ENCODE peak calls at places on chromosomes 13 and 19, in eight cellular contexts. One of them, this sample, is unnamed. For H3K4me1 and H3K36me3, the result is how much of the 10 kb centered on the place peaks cover.

GRCh38 chr19:6340493-6341201 is 7.2 kb upstream of the ACER1 start:
- DNase-seq in sigmoid colon: no peak
- DNase-seq in ascending aorta: no peak
- DNase-seq in left ventricle myocardium inferior: no peak
- DNase-seq in tibial nerve: no peak
- DNase-seq in fibroblast of lung: no peak
- DNase-seq in Peyer's patch: no peak
- DNase-seq in endodermal cell: peak
- DNase-seq in this sample: no peak

GRCh38 chr19:20558571-20558970 is 7.0 kb downstream of the ZNF737 start:
- DNase-seq in endodermal cell: no peak
- DNase-seq in tibial nerve: no peak
- DNase-seq in sigmoid colon: no peak
- DNase-seq in ascending aorta: no peak
- DNase-seq in Peyer's patch: no peak
- DNase-seq in fibroblast of lung: no peak
- DNase-seq in left ventricle myocardium inferior: no peak
- DNase-seq in this sample: no peak

GRCh38 chr13:109914111-109914510 is 127.7 kb upstream of the IRS2 start:
- DNase-seq in ascending aorta: no peak
- DNase-seq in Peyer's patch: no peak
- DNase-seq in sigmoid colon: no peak
- DNase-seq in left ventricle myocardium inferior: no peak
- DNase-seq in fibroblast of lung: no peak
- DNase-seq in tibial nerve: no peak
- DNase-seq in endodermal cell: no peak
- DNase-seq in this sample: no peak

GRCh38 chr19:2254052-2254872 is 2.0 kb downstream of the JSRP1 start:
- DNase-seq in sigmoid colon: no peak
- DNase-seq in left ventricle myocardium inferior: no peak
- DNase-seq in tibial nerve: no peak
- DNase-seq in ascending aorta: no peak
- DNase-seq in Peyer's patch: no peak
- DNase-seq in fibroblast of lung: peak
- DNase-seq in endodermal cell: peak
- DNase-seq in this sample: no peak

GRCh38 chr13:31204592-31204991 is 4.8 kb downstream of the B3GLCT start:
- DNase-seq in fibroblast of lung: peak
- DNase-seq in ascending aorta: no peak
- DNase-seq in left ventricle myocardium inferior: no peak
- DNase-seq in sigmoid colon: no peak
- DNase-seq in Peyer's patch: no peak
- DNase-seq in endodermal cell: no peak
- DNase-seq in tibial nerve: no peak
- DNase-seq in this sample: no peak

GRCh38 chr19:44649578-44650145 is 6.0 kb downstream of the PVR start:
- DNase-seq in tibial nerve: no peak
- DNase-seq in sigmoid colon: no peak
- DNase-seq in endodermal cell: no peak
- DNase-seq in Peyer's patch: no peak
- DNase-seq in ascending aorta: no peak
- DNase-seq in left ventricle myocardium inferior: no peak
- DNase-seq in fibroblast of lung: no peak
- DNase-seq in this sample: no peak

GRCh38 chr19:29303707-29304090 is 90.7 kb upstream of the UQCRFS1 start:
- DNase-seq in endodermal cell: no peak
- DNase-seq in tibial nerve: no peak
- DNase-seq in left ventricle myocardium inferior: no peak
- DNase-seq in fibroblast of lung: no peak
- DNase-seq in sigmoid colon: no peak
- DNase-seq in ascending aorta: no peak
- DNase-seq in Peyer's patch: no peak
- DNase-seq in this sample: no peak

GRCh38 chr19:56108447-56109195 is 12.5 kb downstream of the ZNF787 start:
- DNase-seq in endodermal cell: no peak
- DNase-seq in sigmoid colon: no peak
- DNase-seq in Peyer's patch: no peak
- DNase-seq in fibroblast of lung: no peak
- DNase-seq in left ventricle myocardium inferior: peak
- DNase-seq in ascending aorta: no peak
- DNase-seq in tibial nerve: no peak
- DNase-seq in this sample: no peak

GRCh38 chr19:13163609-13164364 is 13.6 kb downstream of the IER2 start:
- DNase-seq in sigmoid colon: peak
- DNase-seq in left ventricle myocardium inferior: peak
- DNase-seq in fibroblast of lung: peak
- DNase-seq in Peyer's patch: peak
- DNase-seq in ascending aorta: peak
- DNase-seq in endodermal cell: peak
- DNase-seq in tibial nerve: peak
- DNase-seq in this sample: peak

GRCh38 chr19:17579523-17580244 is 24.2 kb downstream of the COLGALT1 start:
- DNase-seq in sigmoid colon: no peak
- DNase-seq in endodermal cell: peak
- DNase-seq in left ventricle myocardium inferior: peak
- DNase-seq in tibial nerve: peak
- DNase-seq in Peyer's patch: peak
- DNase-seq in ascending aorta: no peak
- DNase-seq in fibroblast of lung: peak
- DNase-seq in this sample: peak

GRCh38 chr19:2573916-2574315 is 98.0 kb downstream of the GADD45B start:
- DNase-seq in left ventricle myocardium inferior: no peak
- DNase-seq in ascending aorta: peak
- DNase-seq in endodermal cell: no peak
- DNase-seq in tibial nerve: no peak
- DNase-seq in Peyer's patch: peak
- DNase-seq in fibroblast of lung: no peak
- DNase-seq in sigmoid colon: peak
- DNase-seq in this sample: no peak

GRCh38 chr13:50732712-50733111 is 110.8 kb downstream of the DLEU7 start:
- DNase-seq in left ventricle myocardium inferior: no peak
- DNase-seq in Peyer's patch: no peak
- DNase-seq in endodermal cell: no peak
- DNase-seq in tibial nerve: no peak
- DNase-seq in fibroblast of lung: peak
- DNase-seq in ascending aorta: no peak
- DNase-seq in sigmoid colon: no peak
- DNase-seq in this sample: no peak

GRCh38 chr19:29785955-29786589 is 25.7 kb upstream of the CCNE1 start:
- DNase-seq in sigmoid colon: no peak
- DNase-seq in ascending aorta: no peak
- DNase-seq in fibroblast of lung: no peak
- DNase-seq in endodermal cell: peak
- DNase-seq in left ventricle myocardium inferior: no peak
- DNase-seq in Peyer's patch: no peak
- DNase-seq in tibial nerve: no peak
- DNase-seq in this sample: no peak

GRCh38 chr13:29918845-29919244 is 68.4 kb upstream of the UBL3 start:
- DNase-seq in endodermal cell: no peak
- DNase-seq in ascending aorta: no peak
- DNase-seq in fibroblast of lung: peak
- DNase-seq in Peyer's patch: no peak
- DNase-seq in sigmoid colon: no peak
- DNase-seq in tibial nerve: no peak
- DNase-seq in left ventricle myocardium inferior: no peak
- DNase-seq in this sample: no peak

GRCh38 chr19:34226036-34226435 is 28.3 kb upstream of the GARRE1 start:
- DNase-seq in Peyer's patch: no peak
- DNase-seq in sigmoid colon: no peak
- DNase-seq in endodermal cell: no peak
- DNase-seq in ascending aorta: no peak
- DNase-seq in tibial nerve: no peak
- DNase-seq in fibroblast of lung: no peak
- DNase-seq in left ventricle myocardium inferior: no peak
- DNase-seq in this sample: no peak

GRCh38 chr13:32941368-32941767 is 74.9 kb upstream of the KL start:
- DNase-seq in endodermal cell: no peak
- DNase-seq in fibroblast of lung: no peak
- DNase-seq in sigmoid colon: no peak
- DNase-seq in left ventricle myocardium inferior: no peak
- DNase-seq in tibial nerve: no peak
- DNase-seq in Peyer's patch: no peak
- DNase-seq in ascending aorta: no peak
- DNase-seq in this sample: no peak

GRCh38 chr19:3179739-3180293 is 1.2 kb downstream of the S1PR4 start:
- DNase-seq in sigmoid colon: no peak
- DNase-seq in Peyer's patch: no peak
- DNase-seq in fibroblast of lung: no peak
- DNase-seq in left ventricle myocardium inferior: no peak
- DNase-seq in ascending aorta: no peak
- DNase-seq in tibial nerve: no peak
- DNase-seq in endodermal cell: no peak
- DNase-seq in this sample: peak

GRCh38 chr13:98564204-98564603 is 12.7 kb downstream of the STK24 start:
- DNase-seq in endodermal cell: no peak
- DNase-seq in left ventricle myocardium inferior: no peak
- DNase-seq in tibial nerve: no peak
- DNase-seq in ascending aorta: no peak
- DNase-seq in Peyer's patch: no peak
- DNase-seq in sigmoid colon: peak
- DNase-seq in fibroblast of lung: no peak
- DNase-seq in this sample: no peak

GRCh38 chr13:98565726-98566577 is 11.0 kb downstream of the STK24 start:
- DNase-seq in left ventricle myocardium inferior: peak
- DNase-seq in tibial nerve: no peak
- DNase-seq in Peyer's patch: no peak
- DNase-seq in endodermal cell: no peak
- DNase-seq in sigmoid colon: peak
- DNase-seq in fibroblast of lung: peak
- DNase-seq in ascending aorta: peak
- DNase-seq in this sample: peak

GRCh38 chr13:98570929-98571372 is 6.0 kb downstream of the STK24 start:
- DNase-seq in left ventricle myocardium inferior: no peak
- DNase-seq in endodermal cell: no peak
- DNase-seq in fibroblast of lung: peak
- DNase-seq in sigmoid colon: no peak
- DNase-seq in tibial nerve: no peak
- DNase-seq in Peyer's patch: peak
- DNase-seq in ascending aorta: no peak
- DNase-seq in this sample: no peak

GRCh38 chr13:98563071-98563470 is 13.8 kb downstream of the STK24 start:
- DNase-seq in endodermal cell: no peak
- DNase-seq in ascending aorta: no peak
- DNase-seq in Peyer's patch: peak
- DNase-seq in tibial nerve: no peak
- DNase-seq in left ventricle myocardium inferior: no peak
- DNase-seq in sigmoid colon: peak
- DNase-seq in fibroblast of lung: no peak
- DNase-seq in this sample: no peak

DNA sequence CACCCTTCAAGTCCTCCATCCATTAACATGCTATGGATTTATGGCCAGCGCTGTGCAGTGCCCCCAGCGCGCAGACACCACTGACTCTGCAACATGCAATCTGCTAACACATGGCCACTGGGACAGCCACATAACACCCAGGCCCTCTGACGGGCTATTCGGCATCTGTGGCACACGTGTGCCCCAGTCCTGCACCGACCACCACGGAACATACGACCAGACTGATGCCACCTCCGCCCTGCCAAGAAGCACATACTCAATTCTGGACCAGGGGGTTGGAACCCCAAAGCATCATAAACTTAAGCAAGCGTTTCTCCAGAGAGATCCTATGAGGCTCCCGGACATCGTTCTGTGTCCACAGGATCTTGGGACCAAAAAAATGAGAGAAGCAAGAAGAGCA is 9.8 kb downstream of the STK24 start:
- DNase-seq in fibroblast of lung: no peak
- DNase-seq in ascending aorta: no peak
- DNase-seq in tibial nerve: no peak
- DNase-seq in left ventricle myocardium inferior: no peak
- DNase-seq in endodermal cell: no peak
- DNase-seq in Peyer's patch: no peak
- DNase-seq in sigmoid colon: peak
- DNase-seq in this sample: no peak
- H3K4me1 ChIP-seq in fibroblast of lung: under half
- H3K4me1 ChIP-seq in ascending aorta: under half
- H3K4me1 ChIP-seq in tibial nerve: under half
- H3K4me1 ChIP-seq in left ventricle myocardium inferior: half or more
- H3K4me1 ChIP-seq in endodermal cell: under half
- H3K4me1 ChIP-seq in Peyer's patch: half or more
- H3K4me1 ChIP-seq in sigmoid colon: half or more
- H3K4me1 ChIP-seq in this sample: half or more

DNA sequence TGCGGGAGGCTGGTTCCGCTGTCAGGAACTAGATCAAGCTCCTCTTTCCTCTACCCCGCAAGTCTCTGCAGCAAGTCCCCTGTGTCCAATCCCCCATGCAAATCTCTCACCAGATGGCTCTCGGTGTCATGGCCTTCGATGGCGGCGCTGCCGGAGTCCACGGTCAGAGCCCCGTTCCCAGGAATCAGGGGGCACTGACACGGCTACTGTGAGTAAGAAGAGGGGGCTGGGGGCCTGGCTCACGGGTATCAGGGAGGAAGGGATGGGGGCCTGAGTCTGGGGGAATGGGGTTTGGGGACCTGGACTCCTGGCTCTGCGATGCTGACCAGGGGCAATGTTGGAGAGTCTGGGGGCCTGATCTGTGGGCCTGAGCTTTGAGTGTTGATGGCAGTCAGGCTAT is 4.0 kb downstream of the SCAF1 start:
- DNase-seq in tibial nerve: no peak
- DNase-seq in Peyer's patch: no peak
- DNase-seq in left ventricle myocardium inferior: no peak
- DNase-seq in fibroblast of lung: no peak
- DNase-seq in sigmoid colon: no peak
- DNase-seq in ascending aorta: no peak
- DNase-seq in endodermal cell: no peak
- DNase-seq in this sample: no peak
- TF ChIP-seq CTCF in tibial nerve: no peak
- TF ChIP-seq CTCF in Peyer's patch: no peak
- TF ChIP-seq CTCF in left ventricle myocardium inferior: no peak
- TF ChIP-seq CTCF in fibroblast of lung: no peak
- TF ChIP-seq CTCF in sigmoid colon: no peak
- TF ChIP-seq CTCF in ascending aorta: no peak
- TF ChIP-seq CTCF in endodermal cell: no peak
- TF ChIP-seq CTCF in this sample: no peak

GRCh38 chr19:46730595-46730994 is 13.7 kb upstream of the PRKD2 start:
- DNase-seq in Peyer's patch: no peak
- DNase-seq in sigmoid colon: peak
- DNase-seq in left ventricle myocardium inferior: no peak
- DNase-seq in ascending aorta: no peak
- DNase-seq in fibroblast of lung: no peak
- DNase-seq in endodermal cell: no peak
- DNase-seq in tibial nerve: no peak
- DNase-seq in this sample: no peak
- H3K36me3 ChIP-seq in Peyer's patch: half or more
- H3K36me3 ChIP-seq in sigmoid colon: half or more
- H3K36me3 ChIP-seq in left ventricle myocardium inferior: half or more
- H3K36me3 ChIP-seq in ascending aorta: half or more
- H3K36me3 ChIP-seq in fibroblast of lung: half or more
- H3K36me3 ChIP-seq in endodermal cell: half or more
- H3K36me3 ChIP-seq in tibial nerve: under half
- H3K36me3 ChIP-seq in this sample: half or more

GRCh38 chr13:113432509-113433270 is 20.6 kb downstream of the ADPRHL1 start:
- DNase-seq in fibroblast of lung: no peak
- DNase-seq in ascending aorta: no peak
- DNase-seq in Peyer's patch: no peak
- DNase-seq in left ventricle myocardium inferior: no peak
- DNase-seq in endodermal cell: peak
- DNase-seq in sigmoid colon: no peak
- DNase-seq in tibial nerve: no peak
- DNase-seq in this sample: peak
- H3K4me1 ChIP-seq in fibroblast of lung: under half
- H3K4me1 ChIP-seq in ascending aorta: under half
- H3K4me1 ChIP-seq in Peyer's patch: under half
- H3K4me1 ChIP-seq in left ventricle myocardium inferior: under half
- H3K4me1 ChIP-seq in endodermal cell: under half
- H3K4me1 ChIP-seq in sigmoid colon: under half
- H3K4me1 ChIP-seq in tibial nerve: under half
- H3K4me1 ChIP-seq in this sample: under half

This sample was measured in upper lobe of left lung.